ENCODE peak calls at places on chromosomes 11 and 22, in four cellular contexts. G, A, N and L are unnamed samples.

GRCh38 chr11:116602637-116602942 is 170.2 kb downstream of the BUD13 start:
- DNase-seq in G (no peak), A (no peak), N (no peak), L (no peak)

GRCh38 chr22:49297871-49298721 is 529.6 kb downstream of the BRD1 start:
- DNase-seq in G (peak; percentile 0), A (no peak), N (no peak), L (no peak)

GRCh38 chr11:11316651-11317050 is 36.4 kb downstream of the CSNK2A3 start:
- DNase-seq in G (no peak), A (no peak), N (no peak), L (no peak)

GRCh38 chr11:86551286-86551685 is 121.1 kb downstream of the ME3 start:
- DNase-seq in G (no peak), A (no peak), N (peak; percentile 81), L (no peak)

GRCh38 chr11:10728779-10729472 is 22.1 kb upstream of the CTR9 start:
- DNase-seq in G (no peak), A (no peak), N (peak; percentile 32), L (no peak)

GRCh38 chr11:75635009-75635909 is 33.6 kb downstream of the MAP6 start:
- DNase-seq in G (no peak), A (no peak), N (peak; percentile 72), L (peak; percentile 87)

GRCh38 chr11:120521176-120521575 is 9.6 kb downstream of the GRIK4 start:
- DNase-seq in G (no peak), A (no peak), N (no peak), L (no peak)

GRCh38 chr11:926341-926916 is 759 bp downstream of the AP2A2 start:
- DNase-seq in G (peak; percentile 28), A (no peak), N (peak; percentile 83), L (no peak)

GRCh38 chr11:61922539-61922938 is 5.2 kb upstream of the RAB3IL1 start:
- DNase-seq in G (peak; percentile 6), A (no peak), N (peak; percentile 89), L (no peak)

GRCh38 chr22:47552024-47552423 is 789.6 kb downstream of the TBC1D22A start:
- DNase-seq in G (no peak), A (no peak), N (no peak), L (no peak)

GRCh38 chr11:76695133-76695532 is 24.6 kb upstream of the LRRC32 start:
- DNase-seq in G (no peak), A (no peak), N (no peak), L (no peak)

GRCh38 chr11:99952816-99953215 is 734.3 kb upstream of the ARHGAP42 start:
- DNase-seq in G (no peak), A (no peak), N (no peak), L (no peak)